ENCODE peak calls at places on chromosomes 3 and 15, in four cellular contexts. One of them, this sample, is unnamed.

GRCh38 chr15:59190291-59190690 is 16.4 kb upstream of the LDHAL6B start:
- DNase-seq in cardiac fibroblast: no peak
- DNase-seq in GM12865: no peak
- DNase-seq in mesothelial cell of epicardium: no peak
- DNase-seq in this sample: no peak

GRCh38 chr3:9769426-9770275 is at the start of gene CAMK1:
- DNase-seq in cardiac fibroblast: peak
- DNase-seq in GM12865: peak
- DNase-seq in mesothelial cell of epicardium: peak
- DNase-seq in this sample: peak

GRCh38 chr3:1195922-1196321 is 103.1 kb downstream of the CNTN6 start:
- DNase-seq in cardiac fibroblast: peak
- DNase-seq in GM12865: no peak
- DNase-seq in mesothelial cell of epicardium: no peak
- DNase-seq in this sample: no peak

GRCh38 chr3:132435911-132436425 is 18.7 kb downstream of the DNAJC13 start:
- DNase-seq in cardiac fibroblast: peak
- DNase-seq in GM12865: no peak
- DNase-seq in mesothelial cell of epicardium: no peak
- DNase-seq in this sample: no peak

GRCh38 chr3:127162947-127163645 is 29.8 kb upstream of the PRR23E start:
- DNase-seq in cardiac fibroblast: no peak
- DNase-seq in GM12865: peak
- DNase-seq in mesothelial cell of epicardium: no peak
- DNase-seq in this sample: no peak

GRCh38 chr15:64507293-64507802 is 47.0 kb downstream of the ZNF609 start:
- DNase-seq in cardiac fibroblast: peak
- DNase-seq in GM12865: peak
- DNase-seq in mesothelial cell of epicardium: no peak
- DNase-seq in this sample: no peak

GRCh38 chr3:128317101-128317697 is 149.5 kb downstream of the DNAJB8 start:
- DNase-seq in cardiac fibroblast: no peak
- DNase-seq in GM12865: no peak
- DNase-seq in mesothelial cell of epicardium: no peak
- DNase-seq in this sample: no peak

GRCh38 chr15:46918462-46919125 is 798.7 kb upstream of the SEMA6D start:
- DNase-seq in cardiac fibroblast: no peak
- DNase-seq in GM12865: no peak
- DNase-seq in mesothelial cell of epicardium: no peak
- DNase-seq in this sample: no peak

GRCh38 chr3:150251654-150252053 is 156.4 kb upstream of the TSC22D2 start:
- DNase-seq in cardiac fibroblast: peak
- DNase-seq in GM12865: no peak
- DNase-seq in mesothelial cell of epicardium: no peak
- DNase-seq in this sample: no peak

GRCh38 chr3:69410301-69410700 is 24.4 kb upstream of the FRMD4B start:
- DNase-seq in cardiac fibroblast: peak
- DNase-seq in GM12865: peak
- DNase-seq in mesothelial cell of epicardium: no peak
- DNase-seq in this sample: no peak

GRCh38 chr3:128942161-128942952 is 51.5 kb downstream of the CFAP92 start:
- DNase-seq in cardiac fibroblast: no peak
- DNase-seq in GM12865: no peak
- DNase-seq in mesothelial cell of epicardium: no peak
- DNase-seq in this sample: no peak

GRCh38 chr3:136196401-136197158 is 445 bp upstream of the MSL2 start:
- DNase-seq in cardiac fibroblast: peak
- DNase-seq in GM12865: peak
- DNase-seq in mesothelial cell of epicardium: peak
- DNase-seq in this sample: peak

GRCh38 chr3:195224980-195225580 is 45.9 kb downstream of the XXYLT1 start:
- DNase-seq in cardiac fibroblast: no peak
- DNase-seq in GM12865: no peak
- DNase-seq in mesothelial cell of epicardium: no peak
- DNase-seq in this sample: no peak

GRCh38 chr15:90529369-90530249 is at the start of gene CRTC3:
- DNase-seq in cardiac fibroblast: peak
- DNase-seq in GM12865: peak
- DNase-seq in mesothelial cell of epicardium: peak
- DNase-seq in this sample: peak

GRCh38 chr3:157248590-157249425 is 88.9 kb upstream of the CCNL1 start:
- DNase-seq in cardiac fibroblast: peak
- DNase-seq in GM12865: no peak
- DNase-seq in mesothelial cell of epicardium: no peak
- DNase-seq in this sample: no peak

DNA sequence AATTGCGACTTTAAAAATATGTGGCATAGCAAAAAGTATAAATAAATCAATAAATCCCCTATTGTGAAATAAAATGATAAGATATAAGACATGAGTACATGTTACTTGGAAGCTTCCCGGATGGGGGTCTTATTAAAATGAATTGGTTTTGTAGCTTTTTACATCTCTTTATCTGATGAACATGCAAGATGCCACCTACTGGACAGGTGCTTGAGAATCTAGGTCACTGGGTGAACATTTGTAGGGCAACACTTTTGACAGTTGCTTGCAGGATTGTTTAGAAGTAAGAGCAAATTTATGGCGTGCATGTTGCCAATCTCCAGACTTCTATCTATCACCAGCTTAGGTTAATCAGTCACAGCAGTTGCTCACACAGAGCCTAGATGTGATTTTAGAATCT is 362.7 kb upstream of the SUCLG2 start:
- DNase-seq in cardiac fibroblast: no peak
- DNase-seq in GM12865: peak
- DNase-seq in mesothelial cell of epicardium: no peak
- DNase-seq in this sample: no peak
- TF ChIP-seq CTCF in cardiac fibroblast: no peak
- TF ChIP-seq CTCF in GM12865: peak
- TF ChIP-seq CTCF in mesothelial cell of epicardium: no peak
- TF ChIP-seq CTCF in this sample: no peak

DNA sequence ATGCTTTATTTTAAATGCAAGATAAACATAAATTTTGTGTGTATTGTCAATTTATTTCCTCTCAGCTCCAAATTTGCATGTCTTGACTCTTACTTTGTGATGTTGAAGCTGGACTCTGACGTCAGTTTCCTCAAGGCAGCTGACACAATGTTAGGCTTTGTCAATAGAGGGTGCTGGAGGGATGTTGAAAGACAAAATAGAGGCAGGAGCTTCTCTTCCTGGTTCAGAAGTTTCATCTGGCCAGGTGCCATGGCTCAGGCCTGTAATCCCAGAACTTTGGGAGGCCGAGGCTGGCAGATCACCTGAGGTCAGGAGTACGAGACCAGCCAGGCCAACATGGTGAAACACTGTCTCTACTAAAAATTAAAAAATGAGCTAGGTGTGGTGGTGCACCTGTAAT is 408.6 kb downstream of the GBE1 start:
- DNase-seq in cardiac fibroblast: peak
- DNase-seq in GM12865: peak
- DNase-seq in mesothelial cell of epicardium: no peak
- DNase-seq in this sample: no peak
- TF ChIP-seq CTCF in cardiac fibroblast: peak
- TF ChIP-seq CTCF in GM12865: no peak
- TF ChIP-seq CTCF in mesothelial cell of epicardium: no peak
- TF ChIP-seq CTCF in this sample: peak

GRCh38 chr3:196528639-196529233 is 13.6 kb upstream of the SMCO1 start:
- DNase-seq in cardiac fibroblast: peak
- DNase-seq in GM12865: peak
- DNase-seq in mesothelial cell of epicardium: peak
- DNase-seq in this sample: peak
- TF ChIP-seq CTCF in cardiac fibroblast: peak
- TF ChIP-seq CTCF in GM12865: peak
- TF ChIP-seq CTCF in mesothelial cell of epicardium: peak
- TF ChIP-seq CTCF in this sample: no peak

GRCh38 chr3:186724911-186725310 is 7.8 kb downstream of the KNG1 start:
- DNase-seq in cardiac fibroblast: no peak
- DNase-seq in GM12865: no peak
- DNase-seq in mesothelial cell of epicardium: no peak
- DNase-seq in this sample: no peak

GRCh38 chr3:186719945-186720739 is 3.0 kb downstream of the KNG1 start:
- DNase-seq in cardiac fibroblast: no peak
- DNase-seq in GM12865: no peak
- DNase-seq in mesothelial cell of epicardium: no peak
- DNase-seq in this sample: no peak

GRCh38 chr3:186717039-186717457 is at the start of gene KNG1:
- DNase-seq in cardiac fibroblast: no peak
- DNase-seq in GM12865: no peak
- DNase-seq in mesothelial cell of epicardium: no peak
- DNase-seq in this sample: no peak

DNA sequence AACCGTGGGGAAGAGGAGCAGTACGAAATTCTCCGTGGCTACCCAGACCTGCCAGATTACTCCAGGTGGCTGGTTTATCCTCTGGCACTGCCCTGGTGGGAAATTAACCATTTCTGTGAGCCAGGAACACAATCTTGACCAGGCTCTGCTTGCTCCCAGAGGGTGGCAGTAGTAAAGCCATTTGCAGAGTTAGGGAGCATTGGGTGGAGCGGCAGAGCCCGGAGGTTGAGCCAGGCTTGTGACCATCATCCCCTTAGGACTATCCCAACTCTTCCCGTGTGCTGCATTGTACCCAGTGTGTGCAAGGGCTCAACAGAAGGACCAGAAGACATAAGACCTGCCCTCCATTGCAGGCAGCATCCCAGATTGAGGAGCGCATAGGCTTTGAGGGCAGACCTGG is 5.3 kb downstream of the KNG1 start:
- DNase-seq in cardiac fibroblast: peak
- DNase-seq in GM12865: no peak
- DNase-seq in mesothelial cell of epicardium: no peak
- DNase-seq in this sample: no peak
- TF ChIP-seq CTCF in cardiac fibroblast: peak
- TF ChIP-seq CTCF in GM12865: no peak
- TF ChIP-seq CTCF in mesothelial cell of epicardium: no peak
- TF ChIP-seq CTCF in this sample: peak

DNA sequence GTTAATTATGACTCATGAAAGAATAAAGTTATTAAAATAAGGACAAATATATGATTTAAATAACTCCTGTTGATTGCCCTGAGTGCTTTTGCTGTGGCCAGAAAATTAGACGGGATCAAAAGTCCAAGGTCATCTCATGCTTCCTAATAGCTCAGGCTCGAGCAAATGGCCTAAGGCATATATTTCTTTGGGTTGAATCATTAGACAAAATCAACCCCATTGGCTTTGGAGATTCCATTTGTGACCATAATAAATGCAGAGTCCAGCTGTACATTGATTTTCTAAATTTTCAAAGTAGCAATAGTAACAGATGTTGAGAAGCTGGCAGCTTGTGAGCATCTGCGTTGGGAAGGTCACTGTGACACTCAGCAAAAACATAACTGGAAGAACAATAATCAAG is 464.5 kb upstream of the TGFBR2 start:
- DNase-seq in cardiac fibroblast: no peak
- DNase-seq in GM12865: no peak
- DNase-seq in mesothelial cell of epicardium: no peak
- DNase-seq in this sample: no peak
- TF ChIP-seq CTCF in cardiac fibroblast: no peak
- TF ChIP-seq CTCF in GM12865: no peak
- TF ChIP-seq CTCF in mesothelial cell of epicardium: no peak
- TF ChIP-seq CTCF in this sample: no peak

GRCh38 chr3:161224786-161225185 is 3.7 kb downstream of the NMD3 start:
- DNase-seq in cardiac fibroblast: no peak
- DNase-seq in GM12865: no peak
- DNase-seq in mesothelial cell of epicardium: no peak
- DNase-seq in this sample: no peak
- TF ChIP-seq CTCF in cardiac fibroblast: no peak
- TF ChIP-seq CTCF in GM12865: no peak
- TF ChIP-seq CTCF in mesothelial cell of epicardium: no peak
- TF ChIP-seq CTCF in this sample: no peak

DNA sequence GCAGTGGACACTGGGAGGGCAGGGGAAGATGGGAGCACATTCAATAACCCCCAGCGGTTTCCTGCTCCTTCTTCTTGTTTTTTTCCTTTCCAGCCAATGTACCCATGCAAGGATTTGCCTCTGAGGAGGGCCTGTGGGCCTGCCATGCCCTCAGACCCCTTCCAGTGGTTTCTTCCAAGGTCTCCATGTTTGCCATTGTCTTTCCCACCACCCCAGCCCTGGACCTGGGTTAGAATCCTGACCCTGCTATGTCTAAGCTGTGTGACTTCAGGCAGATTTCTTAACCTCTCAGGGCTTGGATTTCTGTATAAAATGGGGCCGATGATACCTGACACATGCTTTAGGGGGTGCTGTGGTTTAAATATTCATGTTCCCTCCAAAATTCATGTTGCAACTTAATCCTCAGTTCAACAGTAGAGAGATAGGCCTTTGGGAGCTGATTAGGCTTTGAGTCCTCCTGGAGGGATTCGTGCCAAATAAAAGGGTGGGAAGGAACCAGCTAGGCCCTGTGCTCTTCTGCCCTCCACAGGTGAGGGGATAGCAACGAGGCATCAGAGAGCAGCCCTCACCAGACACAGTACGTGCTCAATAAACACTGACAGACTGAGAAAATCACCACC is 46.3 kb upstream of the FLNB start:
- DNase-seq in cardiac fibroblast: peak
- DNase-seq in GM12865: peak
- DNase-seq in mesothelial cell of epicardium: no peak
- DNase-seq in this sample: no peak
- TF ChIP-seq CTCF in cardiac fibroblast: peak
- TF ChIP-seq CTCF in GM12865: peak
- TF ChIP-seq CTCF in mesothelial cell of epicardium: no peak
- TF ChIP-seq CTCF in this sample: no peak

GRCh38 chr3:179562467-179563297 is at the start of gene ACTL6A:
- DNase-seq in cardiac fibroblast: peak
- DNase-seq in GM12865: peak
- DNase-seq in mesothelial cell of epicardium: peak
- DNase-seq in this sample: peak
- TF ChIP-seq CTCF in cardiac fibroblast: no peak
- TF ChIP-seq CTCF in GM12865: no peak
- TF ChIP-seq CTCF in mesothelial cell of epicardium: no peak
- TF ChIP-seq CTCF in this sample: no peak

DNA sequence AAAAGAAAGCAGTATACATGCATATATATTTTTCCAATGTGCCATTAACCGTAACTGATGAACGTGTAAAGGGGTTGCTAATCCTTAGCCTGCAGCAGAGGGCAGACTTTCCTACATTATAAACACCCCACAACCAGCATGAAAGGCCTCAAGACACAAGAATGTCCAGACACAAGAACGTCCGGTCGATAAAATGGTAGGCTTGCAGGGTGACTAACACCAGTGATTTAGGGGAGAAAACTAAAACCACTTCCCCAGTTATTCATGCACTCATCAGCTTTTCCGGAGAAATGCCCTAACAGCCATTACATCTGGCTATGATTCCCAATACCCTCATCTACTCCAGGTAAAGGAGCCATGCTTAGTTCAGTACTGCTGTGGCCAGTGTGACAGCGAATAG is 57.4 kb downstream of the LRTM1 start:
- DNase-seq in cardiac fibroblast: peak
- DNase-seq in GM12865: peak
- DNase-seq in mesothelial cell of epicardium: no peak
- DNase-seq in this sample: peak
- TF ChIP-seq CTCF in cardiac fibroblast: peak
- TF ChIP-seq CTCF in GM12865: peak
- TF ChIP-seq CTCF in mesothelial cell of epicardium: peak
- TF ChIP-seq CTCF in this sample: peak

DNA sequence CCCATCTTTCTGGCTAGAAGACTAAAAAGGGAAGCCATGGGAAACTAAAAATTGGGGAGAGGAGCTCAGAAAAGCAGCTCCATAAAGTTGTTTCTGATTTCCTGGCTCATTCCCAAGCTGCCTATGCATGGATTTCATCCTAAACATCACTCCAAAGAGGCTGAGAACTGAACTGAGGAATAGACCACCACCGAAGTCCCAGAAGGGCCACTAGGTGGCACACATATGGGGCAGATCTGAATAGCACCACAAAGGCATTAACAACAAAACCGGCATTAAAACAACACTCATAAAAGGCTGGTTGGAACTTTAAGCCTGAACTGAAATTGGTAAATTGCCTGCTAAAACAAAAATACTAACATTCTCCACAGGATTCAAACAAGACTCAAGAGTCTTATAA is 106.3 kb downstream of the PLD1 start:
- DNase-seq in cardiac fibroblast: peak
- DNase-seq in GM12865: peak
- DNase-seq in mesothelial cell of epicardium: no peak
- DNase-seq in this sample: no peak
- TF ChIP-seq CTCF in cardiac fibroblast: peak
- TF ChIP-seq CTCF in GM12865: peak
- TF ChIP-seq CTCF in mesothelial cell of epicardium: no peak
- TF ChIP-seq CTCF in this sample: peak

This sample was measured in D721Med.